ENCODE peak calls at places on chromosomes 16 and 17, in ten cellular contexts. One of them, this sample, is unnamed.

GRCh38 chr16:28616636-28617035 is 6.8 kb upstream of the SULT1A1 start:
- DNase-seq in cardiac muscle cell: peak; percentile 26
- DNase-seq in pancreas: no peak
- DNase-seq in tibial nerve: no peak
- DNase-seq in AG04449: no peak
- DNase-seq in MM.1S: no peak
- DNase-seq in lung: no peak
- DNase-seq in WERI-Rb-1: no peak
- DNase-seq in hepatocyte: no peak
- DNase-seq in OCI-LY7: no peak
- DNase-seq in this sample: no peak

GRCh38 chr17:35089846-35090193 is 26.3 kb upstream of the RFFL start:
- DNase-seq in cardiac muscle cell: peak; percentile 55
- DNase-seq in pancreas: no peak
- DNase-seq in tibial nerve: no peak
- DNase-seq in AG04449: no peak
- DNase-seq in MM.1S: no peak
- DNase-seq in lung: no peak
- DNase-seq in WERI-Rb-1: no peak
- DNase-seq in hepatocyte: peak; percentile 51
- DNase-seq in OCI-LY7: no peak
- DNase-seq in this sample: no peak

GRCh38 chr17:72297326-72298115 is 176.7 kb downstream of the SOX9 start:
- DNase-seq in cardiac muscle cell: peak; percentile 61
- DNase-seq in pancreas: no peak
- DNase-seq in tibial nerve: peak; percentile 23
- DNase-seq in AG04449: no peak
- DNase-seq in MM.1S: no peak
- DNase-seq in lung: no peak
- DNase-seq in WERI-Rb-1: no peak
- DNase-seq in hepatocyte: no peak
- DNase-seq in OCI-LY7: no peak
- DNase-seq in this sample: no peak

GRCh38 chr16:27924411-27925118 is 138.9 kb downstream of the GSG1L start:
- DNase-seq in cardiac muscle cell: peak; percentile 29
- DNase-seq in pancreas: no peak
- DNase-seq in tibial nerve: no peak
- DNase-seq in AG04449: no peak
- DNase-seq in MM.1S: no peak
- DNase-seq in lung: no peak
- DNase-seq in WERI-Rb-1: peak; percentile 40
- DNase-seq in hepatocyte: no peak
- DNase-seq in OCI-LY7: no peak
- DNase-seq in this sample: no peak

GRCh38 chr17:20171741-20172377 is 162.7 kb downstream of the SPECC1 start:
- DNase-seq in cardiac muscle cell: peak; percentile 43
- DNase-seq in pancreas: no peak
- DNase-seq in tibial nerve: no peak
- DNase-seq in AG04449: no peak
- DNase-seq in MM.1S: no peak
- DNase-seq in lung: no peak
- DNase-seq in WERI-Rb-1: no peak
- DNase-seq in hepatocyte: peak; percentile 14
- DNase-seq in OCI-LY7: no peak
- DNase-seq in this sample: no peak

GRCh38 chr16:17304124-17304813 is 166.5 kb downstream of the XYLT1 start:
- DNase-seq in cardiac muscle cell: no peak
- DNase-seq in pancreas: no peak
- DNase-seq in tibial nerve: no peak
- DNase-seq in AG04449: no peak
- DNase-seq in MM.1S: no peak
- DNase-seq in lung: peak; percentile 40
- DNase-seq in WERI-Rb-1: no peak
- DNase-seq in hepatocyte: peak; percentile 70
- DNase-seq in OCI-LY7: no peak
- DNase-seq in this sample: no peak

GRCh38 chr17:76082326-76083251 is 3.6 kb downstream of the ZACN start:
- DNase-seq in cardiac muscle cell: no peak
- DNase-seq in pancreas: peak; percentile 62
- DNase-seq in tibial nerve: no peak
- DNase-seq in AG04449: no peak
- DNase-seq in MM.1S: no peak
- DNase-seq in lung: no peak
- DNase-seq in WERI-Rb-1: peak; percentile 74
- DNase-seq in hepatocyte: peak; percentile 1
- DNase-seq in OCI-LY7: no peak
- DNase-seq in this sample: no peak

GRCh38 chr16:4561565-4561964 is 5.4 kb downstream of the C16orf96 start:
- DNase-seq in cardiac muscle cell: no peak
- DNase-seq in pancreas: no peak
- DNase-seq in tibial nerve: no peak
- DNase-seq in AG04449: no peak
- DNase-seq in MM.1S: no peak
- DNase-seq in lung: no peak
- DNase-seq in WERI-Rb-1: no peak
- DNase-seq in hepatocyte: no peak
- DNase-seq in OCI-LY7: no peak
- DNase-seq in this sample: no peak

DNA sequence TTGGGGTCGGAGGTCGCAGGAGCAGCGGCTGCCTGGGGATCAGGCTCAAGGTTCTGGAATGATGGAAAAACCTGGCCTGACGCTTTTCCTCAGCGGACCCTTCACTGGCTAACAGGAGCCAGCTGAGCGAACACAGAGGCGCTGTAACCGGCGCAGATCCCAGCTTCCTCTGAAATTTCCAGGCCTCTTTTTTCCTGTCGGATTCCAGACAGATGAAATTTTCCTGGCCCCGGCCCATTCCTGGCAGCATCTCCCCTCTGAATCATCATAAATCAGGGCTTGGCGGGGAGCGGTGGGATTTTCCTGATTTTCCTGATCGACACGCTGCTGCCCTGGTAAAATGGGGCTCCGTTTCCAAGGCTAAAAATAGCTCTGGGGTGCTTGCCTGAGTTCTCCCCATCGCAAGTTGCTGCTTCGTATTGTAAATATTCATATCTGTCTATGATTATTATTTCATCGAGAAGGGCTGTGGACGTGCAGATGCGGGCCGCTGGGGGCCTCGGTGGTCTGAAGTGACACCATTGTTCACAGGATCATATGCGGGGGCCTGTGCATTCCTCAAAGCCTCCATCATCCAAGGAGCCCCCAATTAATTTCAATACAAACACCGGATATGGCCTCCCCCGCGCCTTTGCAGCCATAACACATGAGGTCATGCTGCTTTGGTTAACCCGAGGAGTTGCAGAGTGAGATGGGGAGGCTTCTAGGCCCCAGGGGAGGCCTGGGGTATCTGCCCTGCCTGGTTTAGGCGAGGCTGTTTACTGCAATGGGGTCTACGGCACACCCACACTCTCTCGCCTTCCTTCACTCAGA is 45.8 kb upstream of the ETV4 start:
- DNase-seq in cardiac muscle cell: peak; percentile 90
- DNase-seq in pancreas: no peak
- DNase-seq in tibial nerve: peak; percentile 51
- DNase-seq in AG04449: no peak
- DNase-seq in MM.1S: no peak
- DNase-seq in lung: peak; percentile 41
- DNase-seq in WERI-Rb-1: no peak
- DNase-seq in hepatocyte: peak; percentile 73
- DNase-seq in OCI-LY7: no peak
- DNase-seq in this sample: no peak
- TF ChIP-seq CTCF in cardiac muscle cell: peak; percentile 6
- TF ChIP-seq CTCF in pancreas: no peak
- TF ChIP-seq CTCF in tibial nerve: no peak
- TF ChIP-seq CTCF in AG04449: no peak
- TF ChIP-seq CTCF in MM.1S: no peak
- TF ChIP-seq CTCF in lung: no peak
- TF ChIP-seq CTCF in WERI-Rb-1: no peak
- TF ChIP-seq CTCF in hepatocyte: no peak
- TF ChIP-seq CTCF in OCI-LY7: no peak
- TF ChIP-seq CTCF in this sample: no peak

GRCh38 chr17:66726846-66727245 is 108.1 kb upstream of the CACNG5 start:
- DNase-seq in cardiac muscle cell: no peak
- DNase-seq in pancreas: peak; percentile 47
- DNase-seq in tibial nerve: no peak
- DNase-seq in AG04449: no peak
- DNase-seq in MM.1S: no peak
- DNase-seq in lung: no peak
- DNase-seq in WERI-Rb-1: no peak
- DNase-seq in hepatocyte: no peak
- DNase-seq in OCI-LY7: no peak
- DNase-seq in this sample: no peak

GRCh38 chr17:66726371-66726770 is 108.5 kb upstream of the CACNG5 start:
- DNase-seq in cardiac muscle cell: no peak
- DNase-seq in pancreas: peak; percentile 52
- DNase-seq in tibial nerve: no peak
- DNase-seq in AG04449: no peak
- DNase-seq in MM.1S: no peak
- DNase-seq in lung: no peak
- DNase-seq in WERI-Rb-1: no peak
- DNase-seq in hepatocyte: no peak
- DNase-seq in OCI-LY7: no peak
- DNase-seq in this sample: no peak

GRCh38 chr17:66727634-66728570 is 107.0 kb upstream of the CACNG5 start:
- DNase-seq in cardiac muscle cell: peak; percentile 69
- DNase-seq in pancreas: peak; percentile 79
- DNase-seq in tibial nerve: peak; percentile 26
- DNase-seq in AG04449: no peak
- DNase-seq in MM.1S: no peak
- DNase-seq in lung: peak; percentile 62
- DNase-seq in WERI-Rb-1: peak; percentile 89
- DNase-seq in hepatocyte: peak; percentile 78
- DNase-seq in OCI-LY7: peak; percentile 71
- DNase-seq in this sample: peak; percentile 82

GRCh38 chr17:66725956-66726355 is 109.0 kb upstream of the CACNG5 start:
- DNase-seq in cardiac muscle cell: no peak
- DNase-seq in pancreas: peak; percentile 6
- DNase-seq in tibial nerve: no peak
- DNase-seq in AG04449: no peak
- DNase-seq in MM.1S: no peak
- DNase-seq in lung: no peak
- DNase-seq in WERI-Rb-1: no peak
- DNase-seq in hepatocyte: no peak
- DNase-seq in OCI-LY7: no peak
- DNase-seq in this sample: no peak

DNA sequence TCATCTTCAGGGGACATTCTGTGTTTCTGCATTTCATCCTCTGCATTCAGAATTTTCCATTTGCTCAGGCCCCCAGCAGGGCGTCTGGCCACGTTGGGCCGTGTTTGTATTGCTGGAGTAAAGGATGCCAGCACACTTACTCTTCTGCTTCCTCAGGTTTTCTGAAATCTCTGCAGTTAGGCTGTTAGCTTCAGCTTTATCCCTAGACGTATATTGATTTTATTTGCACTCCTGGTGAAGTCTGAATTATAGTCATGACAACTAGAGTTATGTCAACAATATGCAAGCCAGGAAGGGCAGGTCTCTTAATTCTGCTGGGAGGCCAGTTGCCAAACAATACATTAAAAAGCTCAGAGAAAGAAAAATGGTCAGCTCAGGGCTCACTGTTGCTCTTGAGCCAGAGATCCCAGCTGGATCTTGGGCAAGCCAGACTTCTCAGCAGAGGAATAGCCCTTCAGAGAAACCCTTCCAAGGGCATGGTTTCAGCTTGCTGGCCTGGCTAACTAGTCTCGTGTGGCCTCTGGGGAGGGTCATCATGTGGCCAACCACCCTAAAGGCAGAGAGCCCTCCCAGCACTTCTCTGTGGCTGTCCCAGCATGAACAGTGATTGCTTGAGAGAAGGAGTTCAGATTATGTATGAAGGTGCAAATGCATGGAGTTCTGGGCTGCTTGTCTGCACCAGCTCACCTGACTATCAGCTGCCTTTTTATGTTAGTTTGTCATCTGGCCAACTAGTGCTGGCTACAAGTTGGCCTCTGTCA is 110.2 kb upstream of the CACNG5 start:
- DNase-seq in cardiac muscle cell: peak; percentile 52
- DNase-seq in pancreas: no peak
- DNase-seq in tibial nerve: no peak
- DNase-seq in AG04449: peak; percentile 29
- DNase-seq in MM.1S: no peak
- DNase-seq in lung: no peak
- DNase-seq in WERI-Rb-1: no peak
- DNase-seq in hepatocyte: peak; percentile 33
- DNase-seq in OCI-LY7: no peak
- DNase-seq in this sample: no peak
- TF ChIP-seq CTCF in cardiac muscle cell: no peak
- TF ChIP-seq CTCF in pancreas: no peak
- TF ChIP-seq CTCF in tibial nerve: no peak
- TF ChIP-seq CTCF in AG04449: no peak
- TF ChIP-seq CTCF in MM.1S: no peak
- TF ChIP-seq CTCF in lung: no peak
- TF ChIP-seq CTCF in WERI-Rb-1: no peak
- TF ChIP-seq CTCF in hepatocyte: no peak
- TF ChIP-seq CTCF in OCI-LY7: no peak
- TF ChIP-seq CTCF in this sample: no peak

DNA sequence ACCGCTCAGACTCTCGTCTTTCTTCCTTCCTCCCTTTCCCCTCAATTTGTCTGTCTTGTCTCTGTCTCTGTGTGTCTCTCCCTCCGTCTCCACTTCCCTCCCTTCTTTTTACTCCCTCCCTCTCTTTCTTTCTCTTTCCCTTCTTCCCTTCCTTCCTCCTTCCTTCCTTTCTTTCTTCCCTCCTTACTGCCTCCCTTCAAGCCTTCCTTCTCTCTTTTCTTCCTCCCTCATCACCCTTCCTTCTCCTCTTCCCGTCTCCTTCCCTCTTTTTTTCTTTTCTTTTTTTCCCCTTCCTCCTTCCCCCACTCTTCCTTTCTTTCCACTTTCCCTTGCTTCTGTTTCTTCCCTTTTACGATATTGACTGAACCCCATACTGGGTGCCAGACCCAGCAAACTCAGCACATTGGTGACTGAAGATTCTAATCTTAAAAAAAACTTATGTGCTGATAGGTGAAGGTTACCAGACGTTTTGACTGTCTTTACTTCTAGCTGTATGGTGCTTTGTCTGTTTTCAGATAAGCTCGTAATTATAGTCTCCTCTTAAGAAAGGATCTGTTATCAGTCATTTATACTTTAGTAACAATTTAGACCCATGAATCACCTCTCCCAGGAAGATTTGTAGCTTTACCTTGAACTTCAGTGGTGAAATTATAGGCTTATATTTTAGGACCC is 481 bp upstream of the BRD7 start:
- DNase-seq in cardiac muscle cell: no peak
- DNase-seq in pancreas: no peak
- DNase-seq in tibial nerve: no peak
- DNase-seq in AG04449: no peak
- DNase-seq in MM.1S: no peak
- DNase-seq in lung: no peak
- DNase-seq in WERI-Rb-1: no peak
- DNase-seq in hepatocyte: no peak
- DNase-seq in OCI-LY7: no peak
- DNase-seq in this sample: no peak
- TF ChIP-seq CTCF in cardiac muscle cell: no peak
- TF ChIP-seq CTCF in pancreas: no peak
- TF ChIP-seq CTCF in tibial nerve: no peak
- TF ChIP-seq CTCF in AG04449: no peak
- TF ChIP-seq CTCF in MM.1S: no peak
- TF ChIP-seq CTCF in lung: no peak
- TF ChIP-seq CTCF in WERI-Rb-1: no peak
- TF ChIP-seq CTCF in hepatocyte: no peak
- TF ChIP-seq CTCF in OCI-LY7: no peak
- TF ChIP-seq CTCF in this sample: no peak

GRCh38 chr16:87420401-87421368 is 28.5 kb downstream of the MAP1LC3B start:
- DNase-seq in cardiac muscle cell: no peak
- DNase-seq in pancreas: no peak
- DNase-seq in tibial nerve: no peak
- DNase-seq in AG04449: no peak
- DNase-seq in MM.1S: no peak
- DNase-seq in lung: no peak
- DNase-seq in WERI-Rb-1: no peak
- DNase-seq in hepatocyte: no peak
- DNase-seq in OCI-LY7: peak; percentile 8
- DNase-seq in this sample: no peak
- TF ChIP-seq CTCF in cardiac muscle cell: no peak
- TF ChIP-seq CTCF in pancreas: no peak
- TF ChIP-seq CTCF in tibial nerve: no peak
- TF ChIP-seq CTCF in AG04449: no peak
- TF ChIP-seq CTCF in MM.1S: peak; percentile 27
- TF ChIP-seq CTCF in lung: no peak
- TF ChIP-seq CTCF in WERI-Rb-1: peak; percentile 3
- TF ChIP-seq CTCF in hepatocyte: no peak
- TF ChIP-seq CTCF in OCI-LY7: peak; percentile 60
- TF ChIP-seq CTCF in this sample: no peak

This sample was measured in GM10248.